ENCODE peak calls at places on chromosomes 2 and 18, in four cellular contexts. C is heart left ventricle, G is fibroblast of pulmonary artery, A is dorsolateral prefrontal cortex. D is an unnamed sample.
A peak's percentile ranks its signal among the peaks of the same experiment; 100 is the strongest.

GRCh38 chr2:130246430-130246829 is 48.2 kb upstream of the TUBA3E start:
- DNase-seq in C (no peak), A (no peak), G (no peak), D (no peak)

GRCh38 chr2:149112068-149112467 is 73.6 kb downstream of the LYPD6B start:
- DNase-seq in A (no peak), G (no peak), C (no peak), D (no peak)

GRCh38 chr2:40466332-40466731 is 14.4 kb upstream of the SLC8A1 start:
- DNase-seq in A (no peak), C (no peak), G (no peak), D (no peak)

GRCh38 chr2:160232905-160233475 is 32.9 kb upstream of the ITGB6 start:
- DNase-seq in G (no peak), C (no peak), A (no peak), D (no peak)

GRCh38 chr2:20576598-20577115 is 74.2 kb downstream of the HS1BP3 start:
- DNase-seq in G (no peak), A (no peak), C (no peak), D (peak; percentile 44)

GRCh38 chr18:49400398-49401072 is 59.9 kb downstream of the DYM start:
- DNase-seq in C (no peak), A (no peak), G (no peak), D (no peak)

GRCh38 chr2:170485254-170485653 is 229.9 kb upstream of the SP5 start:
- DNase-seq in C (no peak), A (no peak), G (no peak), D (no peak)

GRCh38 chr2:112949456-112949855 is 28.4 kb upstream of the IL36G start:
- DNase-seq in G (no peak), A (no peak), C (no peak), D (no peak)

GRCh38 chr2:220916931-220917330 is 655.2 kb downstream of the EPHA4 start:
- DNase-seq in G (no peak), C (no peak), A (no peak), D (no peak)

GRCh38 chr2:36549063-36549662 is 48.8 kb downstream of the FEZ2 start:
- DNase-seq in G (peak; percentile 65), A (no peak), C (no peak), D (no peak)

GRCh38 chr2:118980573-118980972 is 38.6 kb downstream of the MARCO start:
- DNase-seq in C (no peak), A (no peak), G (no peak), D (no peak)

GRCh38 chr18:64203295-64203694 is 54.4 kb upstream of the LINC00305 start:
- DNase-seq in G (no peak), C (no peak), A (no peak), D (no peak)

GRCh38 chr2:230906471-230907230 is 18.4 kb downstream of the GPR55 start:
- DNase-seq in G (no peak), A (peak; percentile 26), C (no peak), D (no peak)

GRCh38 chr2:28746504-28747111 is 5.0 kb upstream of the PPP1CB start:
- DNase-seq in G (no peak), A (no peak), C (no peak), D (peak; percentile 87)

GRCh38 chr2:68926782-68927181 is 25.9 kb downstream of the GKN2 start:
- DNase-seq in G (no peak), A (no peak), C (no peak), D (no peak)

GRCh38 chr2:46097714-46098480 is 199.3 kb upstream of the EPAS1 start:
- DNase-seq in G (peak; percentile 100), A (no peak), C (peak; percentile 89), D (no peak)

GRCh38 chr2:231241755-231242507 is 43.5 kb downstream of the ARMC9 start:
- DNase-seq in A (no peak), G (peak; percentile 53), C (peak; percentile 34), D (no peak)

GRCh38 chr2:60380411-60380810 is 173.0 kb downstream of the BCL11A start:
- DNase-seq in A (no peak), C (no peak), G (no peak), D (no peak)

GRCh38 chr2:20450201-20451108 is 3.6 kb downstream of the RHOB start:
- DNase-seq in C (peak; percentile 70), G (peak; percentile 92), A (peak; percentile 86), D (no peak)

GRCh38 chr2:127423476-127423840 is 5.2 kb downstream of the PROC start:
- DNase-seq in A (no peak), C (no peak), G (no peak), D (no peak)

GRCh38 chr2:191018048-191018447 is 4.1 kb upstream of the STAT1 start:
- DNase-seq in C (no peak), G (no peak), A (no peak), D (no peak)

GRCh38 chr2:134145519-134145918 is 108.4 kb upstream of the MGAT5 start:
- DNase-seq in G (no peak), A (no peak), C (no peak), D (no peak)

DNA sequence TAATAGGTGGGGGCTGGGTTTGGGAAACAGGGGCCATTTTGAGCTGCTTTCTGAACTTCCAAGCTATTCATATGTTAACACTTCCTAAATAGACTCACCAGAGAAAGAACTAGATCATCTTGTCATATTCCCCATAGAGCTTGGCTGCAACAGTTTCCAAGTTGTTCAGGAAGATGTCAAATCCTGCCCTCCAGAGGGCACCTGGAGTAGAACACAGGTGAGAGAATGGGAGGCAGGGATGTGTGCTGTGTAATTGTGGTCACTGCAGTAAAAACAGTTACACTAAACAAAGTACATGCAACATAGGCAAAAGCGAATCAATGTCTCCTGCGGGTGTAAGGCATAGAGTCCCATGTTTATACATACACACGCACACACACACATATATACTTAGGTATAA is 34.5 kb upstream of the LRRC30 start:
- DNase-seq in A (no peak), C (no peak), G (no peak), D (no peak)
- TF ChIP-seq CTCF in A (no peak), C (no peak), G (no peak), D (peak; percentile 58)

GRCh38 chr18:11146947-11147345 is 2.4 kb downstream of the PIEZO2 start:
- DNase-seq in A (no peak), G (no peak), C (no peak), D (no peak)
- H3K4me3 ChIP-seq in A (peak overlapping the region; percentile 65), G (peak overlapping the region; percentile 69), C (no peak overlapping the region), D (no peak overlapping the region)

DNA sequence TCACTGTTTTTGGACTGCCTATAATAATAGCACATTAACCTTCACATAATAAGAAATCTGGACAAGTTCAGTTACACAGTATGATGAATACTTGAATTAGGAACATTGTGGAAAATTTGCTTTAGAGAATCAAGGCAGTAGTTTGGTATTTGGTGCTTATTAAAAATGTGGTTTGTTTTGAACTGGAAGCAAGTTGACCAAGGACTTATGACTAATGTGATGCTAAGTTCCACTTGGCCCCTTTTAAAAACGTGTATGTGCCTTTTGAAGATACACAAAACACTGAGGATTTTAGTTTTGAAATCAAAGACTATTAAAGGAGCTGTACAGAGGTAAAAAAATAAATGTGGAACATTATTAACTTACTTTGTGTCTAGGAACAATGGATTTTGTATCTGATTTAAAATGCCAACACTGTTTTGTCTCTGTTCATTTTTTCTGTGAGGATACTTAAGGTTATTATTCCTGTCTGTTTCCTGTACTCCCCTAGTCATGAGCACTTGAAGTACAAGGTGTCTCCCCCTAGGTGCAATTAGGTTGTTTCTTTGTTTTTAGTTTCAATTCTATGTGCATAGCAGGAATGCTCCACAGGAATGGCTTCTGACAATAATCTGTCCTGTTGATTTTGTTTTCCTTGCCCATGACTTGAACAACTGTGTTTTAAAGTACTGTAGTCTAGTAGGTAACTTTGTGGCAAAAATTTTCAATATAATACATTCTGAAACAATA is 49.6 kb upstream of the PTH2R start:
- DNase-seq in G (no peak), A (no peak), C (no peak), D (no peak)
- TF ChIP-seq CTCF in G (no peak), A (no peak), C (no peak), D (no peak)

DNA sequence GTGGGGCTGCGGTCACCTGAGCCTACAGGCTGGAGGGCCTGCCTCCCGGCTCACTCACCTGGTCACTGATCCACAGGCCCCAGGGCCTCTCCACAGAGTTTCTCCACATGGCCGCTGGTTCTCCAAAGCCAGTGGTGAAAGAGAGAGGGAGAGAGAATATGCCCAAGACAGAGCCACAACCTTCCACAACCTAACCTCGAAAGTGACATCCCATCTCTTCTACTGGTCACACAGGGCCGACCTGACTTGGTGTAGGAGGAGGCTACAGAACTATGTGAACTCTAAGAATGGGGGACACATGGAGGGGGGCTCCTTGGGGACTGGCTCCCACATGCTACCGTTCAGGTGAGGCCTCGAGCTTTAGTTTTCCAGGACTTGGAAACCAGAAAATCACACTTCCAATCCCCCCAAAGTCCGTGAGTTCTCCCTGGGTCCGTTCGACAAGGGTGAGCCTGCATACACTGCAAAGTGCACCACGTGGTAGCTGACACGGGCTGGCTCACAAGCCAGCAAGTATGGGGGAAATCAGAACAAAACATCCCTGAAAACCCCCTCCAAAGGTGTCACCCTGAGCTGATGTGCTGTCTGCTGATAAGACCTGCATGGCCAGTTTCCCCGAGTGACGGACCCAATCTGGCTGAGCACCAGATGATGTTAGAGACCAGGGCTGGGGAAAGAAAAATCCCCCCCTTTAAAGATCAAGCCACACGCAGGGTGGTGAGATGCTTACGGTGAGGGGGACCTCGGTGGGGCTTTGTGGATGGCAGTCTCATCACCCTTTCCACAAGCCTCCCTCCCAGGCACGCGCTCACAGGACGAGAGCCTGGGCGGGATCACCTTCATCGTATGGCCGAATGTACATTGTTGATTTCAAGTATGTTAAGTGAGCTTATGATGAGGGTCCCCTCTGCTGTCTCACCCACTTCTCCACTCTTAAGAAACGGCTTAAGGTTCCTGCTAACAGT is 54.2 kb upstream of the SEMA4C start:
- DNase-seq in G (no peak), C (no peak), A (no peak), D (no peak)
- H3K4me3 ChIP-seq in G (no peak overlapping the region), C (no peak overlapping the region), A (peak overlapping the region; percentile 29), D (no peak overlapping the region)

GRCh38 chr2:42135381-42136312 is 33.5 kb upstream of the EML4 start:
- DNase-seq in A (no peak), G (no peak), C (no peak), D (no peak)
- TF ChIP-seq CTCF in A (no peak), G (no peak), C (no peak), D (no peak)